ENCODE peak calls at places on chromosomes 6 and 20, in eight cellular contexts. B, A, J, T, D, K, R and X are unnamed samples.

GRCh38 chr20:61502433-61502832 is 250.4 kb downstream of the CDH4 start:
- DNase-seq in R (no peak), B (peak; percentile 73), D (no peak), T (no peak), A (no peak), K (no peak), J (no peak), X (no peak)

GRCh38 chr20:29878281-29878741 is 1379.2 kb upstream of the DEFB115 start:
- DNase-seq in J (peak; percentile 50), A (no peak), B (no peak), R (no peak), D (no peak), K (no peak), T (no peak), X (no peak)

GRCh38 chr20:13202553-13202952 is 18.5 kb upstream of the ISM1 start:
- DNase-seq in R (no peak), B (no peak), J (peak; percentile 66), T (no peak), K (no peak), A (no peak), D (no peak), X (no peak)

GRCh38 chr6:35719830-35720733 is 16.8 kb upstream of the ARMC12 start:
- DNase-seq in B (peak; percentile 28), D (peak; percentile 67), T (no peak), A (no peak), K (no peak), R (no peak), J (no peak), X (no peak)

GRCh38 chr6:144195671-144196070 is 45.4 kb downstream of the STX11 start:
- DNase-seq in K (no peak), B (peak; percentile 77), D (no peak), A (no peak), J (no peak), R (no peak), T (no peak), X (no peak)

GRCh38 chr6:34514593-34515472 is 41.3 kb downstream of the SPDEF start:
- DNase-seq in T (no peak), K (no peak), B (peak; percentile 70), R (no peak), D (no peak), J (no peak), A (no peak), X (no peak)

GRCh38 chr6:148857817-148858390 is 111.1 kb downstream of the UST start:
- DNase-seq in K (no peak), J (no peak), D (no peak), B (peak; percentile 94), A (no peak), R (no peak), T (no peak), X (no peak)

GRCh38 chr20:8126190-8126589 is 5.9 kb upstream of the PLCB1 start:
- DNase-seq in K (no peak), T (no peak), D (no peak), A (no peak), R (no peak), B (no peak), J (no peak), X (no peak)

GRCh38 chr6:42689371-42689770 is 33.0 kb downstream of the PRPH2 start:
- DNase-seq in B (no peak), T (no peak), A (no peak), K (no peak), J (no peak), D (no peak), R (no peak), X (no peak)

GRCh38 chr6:113644861-113645575 is 212.1 kb upstream of the MARCKS start:
- DNase-seq in B (peak; percentile 99), K (no peak), R (no peak), D (no peak), J (no peak), T (no peak), A (no peak), X (no peak)

GRCh38 chr20:2799688-2800589 is 488 bp downstream of the CPXM1 start:
- DNase-seq in K (no peak), J (no peak), A (no peak), T (no peak), R (no peak), D (no peak), B (peak; percentile 16), X (no peak)

GRCh38 chr6:35543459-35544193 is 30.9 kb upstream of the TULP1 start:
- DNase-seq in J (no peak), A (no peak), T (no peak), D (no peak), K (no peak), B (no peak), R (no peak), X (no peak)

GRCh38 chr6:72533601-72534000 is 88.3 kb upstream of the KCNQ5 start:
- DNase-seq in A (no peak), R (no peak), T (no peak), D (no peak), B (peak; percentile 48), K (no peak), J (no peak), X (no peak)

GRCh38 chr6:85458782-85459181 is 8.9 kb downstream of the NT5E start:
- DNase-seq in B (peak; percentile 64), T (no peak), R (no peak), J (no peak), A (no peak), K (no peak), D (no peak), X (no peak)

GRCh38 chr6:30101423-30101938 is 11.4 kb downstream of the TRIM31 start:
- DNase-seq in B (no peak), J (no peak), T (peak; percentile 12), R (peak; percentile 7), D (no peak), K (no peak), A (no peak), X (no peak)

GRCh38 chr20:1330075-1330830 is 1.3 kb upstream of the SDCBP2 start:
- DNase-seq in T (peak; percentile 26), J (no peak), R (no peak), K (no peak), D (peak; percentile 92), B (no peak), A (no peak), X (peak; percentile 61)